ENCODE peak calls at places on chromosome 15, in five cellular contexts. One of them, this sample, is unnamed.
A peak's percentile ranks its signal among the peaks of the same experiment; 100 is the strongest.

GRCh38 chr15:68429691-68430470 is 2.1 kb downstream of the ITGA11 start:
- DNase-seq in ascending aorta: peak; percentile 56
- DNase-seq in suprapubic skin: no peak
- DNase-seq in GM23338: no peak
- DNase-seq in lower lobe of right lung: no peak
- DNase-seq in this sample: peak; percentile 56

GRCh38 chr15:31366169-31366734 is 39.6 kb downstream of the KLF13 start:
- DNase-seq in ascending aorta: peak; percentile 76
- DNase-seq in GM23338: peak; percentile 54
- DNase-seq in lower lobe of right lung: peak; percentile 74
- DNase-seq in suprapubic skin: no peak
- DNase-seq in this sample: no peak

GRCh38 chr15:29756358-29757267 is 65.7 kb downstream of the TJP1 start:
- DNase-seq in GM23338: no peak
- DNase-seq in ascending aorta: no peak
- DNase-seq in lower lobe of right lung: no peak
- DNase-seq in suprapubic skin: no peak
- DNase-seq in this sample: no peak

GRCh38 chr15:68369931-68370767 is 61.8 kb downstream of the ITGA11 start:
- DNase-seq in ascending aorta: peak; percentile 63
- DNase-seq in suprapubic skin: peak; percentile 50
- DNase-seq in lower lobe of right lung: no peak
- DNase-seq in GM23338: no peak
- DNase-seq in this sample: no peak

GRCh38 chr15:88981244-88982215 is 68.4 kb upstream of the MFGE8 start:
- DNase-seq in suprapubic skin: no peak
- DNase-seq in ascending aorta: no peak
- DNase-seq in GM23338: peak; percentile 64
- DNase-seq in lower lobe of right lung: no peak
- DNase-seq in this sample: no peak

GRCh38 chr15:92205255-92205739 is 188.4 kb upstream of the ST8SIA2 start:
- DNase-seq in lower lobe of right lung: no peak
- DNase-seq in suprapubic skin: no peak
- DNase-seq in ascending aorta: no peak
- DNase-seq in GM23338: peak; percentile 70
- DNase-seq in this sample: no peak

GRCh38 chr15:55250392-55250791 is 39.2 kb downstream of the RAB27A start:
- DNase-seq in lower lobe of right lung: no peak
- DNase-seq in ascending aorta: no peak
- DNase-seq in suprapubic skin: no peak
- DNase-seq in GM23338: no peak
- DNase-seq in this sample: no peak

GRCh38 chr15:85094685-85095084 is 113.0 kb downstream of the PDE8A start:
- DNase-seq in ascending aorta: no peak
- DNase-seq in suprapubic skin: no peak
- DNase-seq in GM23338: no peak
- DNase-seq in lower lobe of right lung: no peak
- DNase-seq in this sample: no peak

GRCh38 chr15:47794266-47794914 is 77.1 kb downstream of the SEMA6D start:
- DNase-seq in lower lobe of right lung: no peak
- DNase-seq in GM23338: no peak
- DNase-seq in ascending aorta: no peak
- DNase-seq in suprapubic skin: no peak
- DNase-seq in this sample: no peak

DNA sequence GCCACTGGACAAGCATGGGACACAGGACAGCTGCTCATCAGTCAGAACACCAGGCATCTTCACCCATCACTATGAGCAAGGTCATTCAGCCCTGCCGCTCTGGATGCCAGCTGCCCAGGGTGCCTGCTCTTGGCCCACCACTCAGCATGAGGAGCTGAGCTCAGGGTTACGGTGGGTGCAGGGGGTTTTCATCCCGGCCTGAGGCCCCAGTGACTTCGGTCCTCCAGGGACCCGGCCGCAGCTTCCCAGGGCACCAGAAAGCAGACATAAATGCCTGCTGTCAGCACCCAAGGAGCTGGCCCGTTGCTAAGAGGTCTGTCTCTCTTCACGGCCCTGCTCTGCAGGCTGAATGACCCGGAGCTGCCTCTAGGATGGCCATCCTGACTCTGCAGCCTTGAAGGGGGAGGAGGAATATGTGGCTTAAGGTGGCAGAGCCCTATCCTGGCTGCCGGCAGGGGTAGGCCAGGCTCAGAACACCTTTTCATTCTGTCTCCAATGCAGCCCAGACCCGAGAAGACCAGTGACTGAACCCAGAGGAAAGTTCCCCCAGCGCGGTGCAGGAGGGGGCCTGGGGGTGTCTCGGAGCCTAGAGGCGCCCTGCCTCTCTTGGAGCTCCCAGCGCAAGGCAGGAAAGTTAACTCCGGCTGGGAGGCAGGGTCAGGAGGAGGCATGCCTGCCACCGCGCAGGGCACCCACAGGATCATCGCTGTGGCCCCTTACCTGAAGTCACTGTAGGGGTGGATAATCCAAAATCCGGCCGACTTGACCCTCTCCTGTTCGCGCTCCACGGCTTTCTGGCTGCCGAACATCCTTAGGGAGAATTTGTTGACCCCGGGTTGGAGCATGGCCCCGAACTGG is 1.8 kb downstream of the HCN4 start:
- DNase-seq in GM23338: peak; percentile 65
- DNase-seq in suprapubic skin: no peak
- DNase-seq in ascending aorta: no peak
- DNase-seq in lower lobe of right lung: no peak
- DNase-seq in this sample: no peak
- H3K4me3 ChIP-seq in GM23338: peak overlapping the region; percentile 76
- H3K4me3 ChIP-seq in suprapubic skin: peak overlapping the region; percentile 50
- H3K4me3 ChIP-seq in ascending aorta: peak overlapping the region; percentile 57
- H3K4me3 ChIP-seq in lower lobe of right lung: no peak overlapping the region
- H3K4me3 ChIP-seq in this sample: peak overlapping the region; percentile 52

GRCh38 chr15:51849866-51850265 is 20.4 kb downstream of the TMOD3 start:
- DNase-seq in ascending aorta: no peak
- DNase-seq in lower lobe of right lung: no peak
- DNase-seq in GM23338: no peak
- DNase-seq in suprapubic skin: no peak
- DNase-seq in this sample: no peak

GRCh38 chr15:51846066-51846462 is 16.6 kb downstream of the TMOD3 start:
- DNase-seq in ascending aorta: no peak
- DNase-seq in GM23338: no peak
- DNase-seq in suprapubic skin: no peak
- DNase-seq in lower lobe of right lung: no peak
- DNase-seq in this sample: no peak

GRCh38 chr15:51848811-51849210 is 19.4 kb downstream of the TMOD3 start:
- DNase-seq in GM23338: no peak
- DNase-seq in lower lobe of right lung: no peak
- DNase-seq in suprapubic skin: no peak
- DNase-seq in ascending aorta: no peak
- DNase-seq in this sample: no peak

GRCh38 chr15:51844747-51845426 is 15.4 kb downstream of the TMOD3 start:
- DNase-seq in lower lobe of right lung: no peak
- DNase-seq in suprapubic skin: no peak
- DNase-seq in ascending aorta: no peak
- DNase-seq in GM23338: no peak
- DNase-seq in this sample: no peak

DNA sequence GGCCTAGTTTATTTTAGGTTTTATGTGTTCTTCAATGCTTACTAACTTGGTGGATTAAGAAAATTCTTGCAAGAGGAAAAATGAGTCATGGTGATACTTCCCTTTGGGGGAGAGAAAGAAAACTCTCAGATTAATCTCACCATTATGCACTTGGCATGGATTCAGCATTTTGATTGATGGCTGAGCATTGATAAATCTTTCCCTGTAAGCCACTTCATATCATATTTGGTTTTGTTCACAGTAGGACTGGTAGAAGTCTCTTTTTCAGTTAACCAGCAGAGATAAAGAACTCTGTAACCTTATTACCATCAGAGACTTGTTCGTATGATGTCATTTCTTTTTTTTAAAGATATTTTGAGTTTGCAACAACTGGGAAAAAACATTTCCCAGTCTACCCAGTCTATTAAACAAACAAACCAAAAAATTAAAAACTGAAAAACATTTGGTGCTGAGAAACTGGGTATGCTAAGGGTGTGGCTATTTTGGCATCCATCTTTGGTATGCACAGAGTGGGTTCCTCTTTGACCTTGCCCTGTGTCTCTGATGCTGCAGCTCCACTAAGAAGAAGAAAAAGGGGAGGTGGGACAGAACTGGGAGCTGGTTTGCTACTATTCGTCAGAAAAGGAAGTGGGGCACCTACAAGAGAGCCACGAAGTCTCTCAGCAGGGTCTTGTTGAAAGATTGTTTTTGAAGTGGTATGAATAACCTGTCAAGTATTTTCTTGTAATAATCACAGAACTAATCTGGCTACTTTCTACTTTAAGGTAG is 17.2 kb downstream of the TMOD3 start:
- DNase-seq in GM23338: no peak
- DNase-seq in lower lobe of right lung: no peak
- DNase-seq in ascending aorta: no peak
- DNase-seq in suprapubic skin: no peak
- DNase-seq in this sample: no peak
- H3K4me1 ChIP-seq in GM23338: peaks cover 33% of the 10 kb centered on the region
- H3K4me1 ChIP-seq in lower lobe of right lung: peaks cover 96% of the 10 kb centered on the region
- H3K4me1 ChIP-seq in ascending aorta: peaks cover 51% of the 10 kb centered on the region
- H3K4me1 ChIP-seq in suprapubic skin: peaks cover 71% of the 10 kb centered on the region
- H3K4me1 ChIP-seq in this sample: peaks cover 81% of the 10 kb centered on the region

GRCh38 chr15:98754283-98755022 is 106.1 kb downstream of the IGF1R start:
- DNase-seq in GM23338: peak; percentile 59
- DNase-seq in ascending aorta: no peak
- DNase-seq in lower lobe of right lung: no peak
- DNase-seq in suprapubic skin: no peak
- DNase-seq in this sample: no peak
- H3K4me3 ChIP-seq in GM23338: no peak overlapping the region
- H3K4me3 ChIP-seq in ascending aorta: peak overlapping the region; percentile 47
- H3K4me3 ChIP-seq in lower lobe of right lung: peak overlapping the region; percentile 19
- H3K4me3 ChIP-seq in suprapubic skin: peak overlapping the region; percentile 33
- H3K4me3 ChIP-seq in this sample: no peak overlapping the region

GRCh38 chr15:50355980-50356379 is 982 bp upstream of the GABPB1 start:
- DNase-seq in GM23338: no peak
- DNase-seq in ascending aorta: no peak
- DNase-seq in lower lobe of right lung: no peak
- DNase-seq in suprapubic skin: no peak
- DNase-seq in this sample: no peak

GRCh38 chr15:50355612-50355905 is 561 bp upstream of the GABPB1 start:
- DNase-seq in suprapubic skin: no peak
- DNase-seq in GM23338: no peak
- DNase-seq in ascending aorta: no peak
- DNase-seq in lower lobe of right lung: no peak
- DNase-seq in this sample: no peak

GRCh38 chr15:50353251-50353998 is 1.6 kb downstream of the GABPB1 start:
- DNase-seq in lower lobe of right lung: no peak
- DNase-seq in GM23338: no peak
- DNase-seq in suprapubic skin: no peak
- DNase-seq in ascending aorta: no peak
- DNase-seq in this sample: no peak

GRCh38 chr15:50353999-50354837 is 780 bp downstream of the GABPB1 start:
- DNase-seq in GM23338: peak; percentile 55
- DNase-seq in ascending aorta: peak; percentile 77
- DNase-seq in suprapubic skin: no peak
- DNase-seq in lower lobe of right lung: peak; percentile 74
- DNase-seq in this sample: peak; percentile 61

GRCh38 chr15:50354838-50355611 is at the start of gene GABPB1:
- DNase-seq in lower lobe of right lung: peak; percentile 92
- DNase-seq in GM23338: peak; percentile 91
- DNase-seq in ascending aorta: peak; percentile 90
- DNase-seq in suprapubic skin: peak; percentile 91
- DNase-seq in this sample: peak; percentile 86
- H3K4me1 ChIP-seq in lower lobe of right lung: peaks cover 50% of the 10 kb centered on the region
- H3K4me1 ChIP-seq in GM23338: peaks cover 19% of the 10 kb centered on the region
- H3K4me1 ChIP-seq in ascending aorta: peaks cover 36% of the 10 kb centered on the region
- H3K4me1 ChIP-seq in suprapubic skin: peaks cover 49% of the 10 kb centered on the region
- H3K4me1 ChIP-seq in this sample: no peaks in the 10 kb centered on the region

GRCh38 chr15:58748787-58749531 is 548 bp downstream of the ADAM10 start:
- DNase-seq in GM23338: peak; percentile 69
- DNase-seq in ascending aorta: peak; percentile 72
- DNase-seq in lower lobe of right lung: peak; percentile 70
- DNase-seq in suprapubic skin: peak; percentile 84
- DNase-seq in this sample: peak; percentile 72

GRCh38 chr15:58748040-58748786 is 1.3 kb downstream of the ADAM10 start:
- DNase-seq in lower lobe of right lung: no peak
- DNase-seq in suprapubic skin: no peak
- DNase-seq in ascending aorta: no peak
- DNase-seq in GM23338: no peak
- DNase-seq in this sample: no peak

GRCh38 chr15:58749532-58750337 is at the start of gene ADAM10:
- DNase-seq in GM23338: peak; percentile 97
- DNase-seq in ascending aorta: peak; percentile 99
- DNase-seq in suprapubic skin: peak; percentile 98
- DNase-seq in lower lobe of right lung: peak; percentile 100
- DNase-seq in this sample: peak; percentile 98

GRCh38 chr15:58743161-58743502 is 6.4 kb downstream of the ADAM10 start:
- DNase-seq in suprapubic skin: no peak
- DNase-seq in GM23338: no peak
- DNase-seq in ascending aorta: no peak
- DNase-seq in lower lobe of right lung: no peak
- DNase-seq in this sample: no peak

GRCh38 chr15:58746174-58746573 is 3.3 kb downstream of the ADAM10 start:
- DNase-seq in suprapubic skin: no peak
- DNase-seq in lower lobe of right lung: no peak
- DNase-seq in ascending aorta: no peak
- DNase-seq in GM23338: no peak
- DNase-seq in this sample: no peak
- H3K4me3 ChIP-seq in suprapubic skin: no peak overlapping the region
- H3K4me3 ChIP-seq in lower lobe of right lung: no peak overlapping the region
- H3K4me3 ChIP-seq in ascending aorta: no peak overlapping the region
- H3K4me3 ChIP-seq in GM23338: no peak overlapping the region
- H3K4me3 ChIP-seq in this sample: no peak overlapping the region

GRCh38 chr15:78605201-78605600 is 15.6 kb downstream of the CHRNA3 start:
- DNase-seq in ascending aorta: no peak
- DNase-seq in GM23338: no peak
- DNase-seq in suprapubic skin: no peak
- DNase-seq in lower lobe of right lung: no peak
- DNase-seq in this sample: no peak
- H3K4me1 ChIP-seq in ascending aorta: no peaks in the 10 kb centered on the region
- H3K4me1 ChIP-seq in GM23338: no peaks in the 10 kb centered on the region
- H3K4me1 ChIP-seq in suprapubic skin: no peaks in the 10 kb centered on the region
- H3K4me1 ChIP-seq in lower lobe of right lung: no peaks in the 10 kb centered on the region
- H3K4me1 ChIP-seq in this sample: no peaks in the 10 kb centered on the region

DNA sequence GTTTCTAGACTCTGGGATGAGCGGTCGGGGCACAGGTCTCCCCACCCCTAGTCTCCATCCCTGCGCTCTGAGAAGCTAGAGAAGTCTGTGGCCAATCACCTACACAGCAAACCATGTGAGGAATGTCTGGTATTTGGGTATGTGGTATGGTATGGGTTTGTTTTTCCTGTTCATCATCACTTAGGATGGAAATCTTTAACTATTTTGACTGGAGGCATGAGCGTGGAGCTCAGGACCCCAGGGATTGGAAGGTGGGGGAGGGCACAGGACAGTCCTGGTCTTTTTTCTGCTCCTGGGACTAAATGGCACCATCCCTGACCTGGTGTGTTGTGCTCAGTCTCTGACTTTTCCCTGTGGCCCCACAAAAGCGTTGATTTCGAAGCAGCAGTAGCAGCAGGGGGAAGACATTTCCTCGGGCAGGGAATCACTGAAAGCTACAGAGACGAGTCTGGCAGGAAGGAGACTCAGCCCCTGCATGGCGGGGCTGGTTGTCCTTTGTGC is 191.7 kb upstream of the TPM1 start:
- DNase-seq in ascending aorta: no peak
- DNase-seq in suprapubic skin: no peak
- DNase-seq in lower lobe of right lung: no peak
- DNase-seq in GM23338: peak; percentile 75
- DNase-seq in this sample: no peak
- H3K4me3 ChIP-seq in ascending aorta: no peak overlapping the region
- H3K4me3 ChIP-seq in suprapubic skin: no peak overlapping the region
- H3K4me3 ChIP-seq in lower lobe of right lung: no peak overlapping the region
- H3K4me3 ChIP-seq in GM23338: no peak overlapping the region
- H3K4me3 ChIP-seq in this sample: no peak overlapping the region